ENCODE peak calls at places on chromosomes 3 and 15, in eight cellular contexts. I is stimulated activated naive CD8-positive, alpha-beta T cell treated with anti-CD3 and anti-CD28 coated beads, Interleukin-15, amount 100 ng/mL, for 72 hours; C is fibroblast of mammary gland; U is EL; X is activated CD4-positive, alpha-beta T cell treated with anti-CD3 and anti-CD28 coated beads, Interleukin-2, amount 50 U/mL, for 24 hours; R is posterior cingulate gyrus; P is activated CD8-positive, alpha-beta T cell treated with anti-CD3 and anti-CD28 coated beads for 36 hours; V is mesenchymal stem cell. H is an unnamed sample.

GRCh38 chr3:130971208-130971607 is 55.4 kb downstream of the ASTE1 start:
- DNase-seq in I (no peak), C (no peak), U (no peak), X (no peak), R (no peak), P (no peak), V (peak; percentile 22), H (no peak)

GRCh38 chr3:81443948-81444347 is 317.5 kb downstream of the GBE1 start:
- DNase-seq in I (no peak), C (peak; percentile 84), U (peak; percentile 43), X (no peak), R (no peak), P (no peak), V (no peak), H (peak; percentile 67)

GRCh38 chr15:48862705-48863104 is 15.2 kb upstream of the EID1 start:
- DNase-seq in I (no peak), C (no peak), U (no peak), X (no peak), R (no peak), P (peak; percentile 33), V (no peak), H (no peak)

GRCh38 chr15:80660114-80660513 is 35.0 kb upstream of the ABHD17C start:
- DNase-seq in I (no peak), C (peak; percentile 66), U (peak; percentile 34), X (no peak), R (no peak), P (no peak), V (peak; percentile 58), H (no peak)

GRCh38 chr15:40948706-40949473 is 4.4 kb upstream of the CHAC1 start:
- DNase-seq in I (no peak), C (no peak), U (no peak), X (no peak), R (peak; percentile 42), P (no peak), V (no peak), H (no peak)

GRCh38 chr3:126423191-126424038 is 28.7 kb downstream of the CFAP100 start:
- DNase-seq in I (no peak), C (no peak), U (no peak), X (no peak), R (peak; percentile 78), P (no peak), V (no peak), H (no peak)

GRCh38 chr3:182136008-182136910 is 424.5 kb downstream of the SOX2 start:
- DNase-seq in I (no peak), C (no peak), U (no peak), X (no peak), R (no peak), P (no peak), V (no peak), H (no peak)

GRCh38 chr3:173785004-173785403 is 387.5 kb downstream of the NLGN1 start:
- DNase-seq in I (no peak), C (peak; percentile 10), U (no peak), X (no peak), R (no peak), P (no peak), V (no peak), H (no peak)

GRCh38 chr3:41158947-41159346 is 40.4 kb upstream of the CTNNB1 start:
- DNase-seq in I (no peak), C (no peak), U (no peak), X (no peak), R (no peak), P (no peak), V (peak; percentile 89), H (no peak)

GRCh38 chr15:69391046-69391757 is 22.9 kb upstream of the KIF23 start:
- DNase-seq in I (no peak), C (no peak), U (no peak), X (no peak), R (no peak), P (no peak), V (no peak), H (no peak)

GRCh38 chr3:128794067-128794768 is 68.2 kb downstream of the RAB7A start:
- DNase-seq in I (peak; percentile 37), C (peak; percentile 92), U (peak; percentile 88), X (peak; percentile 63), R (no peak), P (peak; percentile 67), V (peak; percentile 88), H (no peak)

GRCh38 chr15:66760358-66760967 is 58.4 kb downstream of the SMAD6 start:
- DNase-seq in I (no peak), C (no peak), U (no peak), X (no peak), R (no peak), P (no peak), V (no peak), H (no peak)

GRCh38 chr15:84648539-84648938 is 5.5 kb downstream of the WDR73 start:
- DNase-seq in I (no peak), C (peak; percentile 60), U (no peak), X (no peak), R (no peak), P (no peak), V (no peak), H (no peak)

GRCh38 chr15:91891788-91892187 is 38.3 kb downstream of the SLCO3A1 start:
- DNase-seq in I (no peak), C (no peak), U (no peak), X (no peak), R (no peak), P (no peak), V (no peak), H (no peak)

GRCh38 chr15:48596841-48597240 is 48.7 kb downstream of the FBN1 start:
- DNase-seq in I (no peak), C (no peak), U (no peak), X (no peak), R (no peak), P (no peak), V (no peak), H (no peak)

GRCh38 chr3:13254028-13254951 is 165.8 kb downstream of the NUP210 start:
- DNase-seq in I (no peak), C (no peak), U (no peak), X (no peak), R (no peak), P (no peak), V (no peak), H (no peak)

GRCh38 chr15:75153084-75153483 is 48.6 kb upstream of the C15orf39 start:
- DNase-seq in I (no peak), C (peak; percentile 76), U (peak; percentile 28), X (peak; percentile 7), R (no peak), P (peak; percentile 45), V (peak; percentile 27), H (peak; percentile 28)

GRCh38 chr15:64844576-64845140 is 2.9 kb downstream of the PLEKHO2 start:
- DNase-seq in I (no peak), C (no peak), U (no peak), X (no peak), R (no peak), P (peak; percentile 62), V (no peak), H (no peak)

GRCh38 chr3:195911946-195912270 is 3.6 kb upstream of the TNK2 start:
- DNase-seq in I (no peak), C (no peak), U (no peak), X (no peak), R (no peak), P (no peak), V (no peak), H (no peak)

H was measured in fibroblast of the conjunctiva.